ENCODE peak calls at places on chromosomes 3 and 15, in ten cellular contexts. K is tibial nerve, H is lung, N is GM13977, Y is kidney, F is mucosa of descending colon, P is stomach, S is mammary epithelial cell, E is vagina, B is left lung. J is an unnamed sample.

GRCh38 chr3:186476044-186476468 is 68.1 kb downstream of the CRYGS start:
- DNase-seq in K (no peak), H (no peak), N (peak), Y (no peak), F (no peak), P (no peak), S (peak), E (no peak), B (no peak), J (no peak)

GRCh38 chr15:93025625-93025982 is 63.4 kb downstream of the RGMA start:
- DNase-seq in K (no peak), H (no peak), N (no peak), Y (no peak), F (no peak), P (no peak), S (no peak), E (no peak), B (no peak), J (no peak)

GRCh38 chr3:194830978-194831377 is 145.3 kb downstream of the FAM43A start:
- DNase-seq in K (no peak), H (no peak), N (no peak), Y (no peak), F (no peak), P (no peak), S (no peak), E (no peak), B (no peak), J (no peak)

GRCh38 chr15:92365079-92365478 is 28.6 kb upstream of the ST8SIA2 start:
- DNase-seq in K (no peak), H (no peak), N (no peak), Y (no peak), F (no peak), P (peak), S (peak), E (no peak), B (peak), J (no peak)

GRCh38 chr3:197027151-197027895 is 2.3 kb downstream of the MELTF start:
- DNase-seq in K (no peak), H (no peak), N (peak), Y (no peak), F (no peak), P (no peak), S (peak), E (no peak), B (no peak), J (no peak)

GRCh38 chr3:184240384-184241140 is 8.2 kb downstream of the ALG3 start:
- DNase-seq in K (no peak), H (no peak), N (no peak), Y (peak), F (no peak), P (no peak), S (no peak), E (no peak), B (no peak), J (no peak)

GRCh38 chr15:34813446-34814190 is 18.3 kb upstream of the ACTC1 start:
- DNase-seq in K (no peak), H (no peak), N (no peak), Y (no peak), F (no peak), P (no peak), S (no peak), E (no peak), B (no peak), J (no peak)

GRCh38 chr3:126245811-126246727 is 65.7 kb upstream of the ALDH1L1 start:
- DNase-seq in K (peak), H (peak), N (no peak), Y (no peak), F (no peak), P (peak), S (no peak), E (no peak), B (no peak), J (no peak)

GRCh38 chr15:40421246-40422157 is 15.9 kb downstream of the IVD start:
- DNase-seq in K (peak), H (peak), N (peak), Y (peak), F (peak), P (peak), S (peak), E (no peak), B (peak), J (peak)

GRCh38 chr3:72891053-72891855 is 3.4 kb downstream of the GXYLT2 start:
- DNase-seq in K (no peak), H (no peak), N (no peak), Y (no peak), F (no peak), P (no peak), S (peak), E (no peak), B (peak), J (no peak)

GRCh38 chr3:147002721-147003120 is 397.6 kb upstream of the PLSCR5 start:
- DNase-seq in K (no peak), H (no peak), N (no peak), Y (no peak), F (no peak), P (no peak), S (no peak), E (no peak), B (no peak), J (no peak)

GRCh38 chr15:73335026-73335425 is 33.7 kb downstream of the HCN4 start:
- DNase-seq in K (no peak), H (no peak), N (no peak), Y (peak), F (no peak), P (no peak), S (no peak), E (no peak), B (no peak), J (peak)

GRCh38 chr15:101615986-101616848 is 36.0 kb downstream of the TM2D3 start:
- DNase-seq in K (no peak), H (peak), N (no peak), Y (peak), F (peak), P (peak), S (peak), E (no peak), B (peak), J (no peak)

GRCh38 chr15:28977377-28978010 is 91.7 kb downstream of the APBA2 start:
- DNase-seq in K (no peak), H (no peak), N (no peak), Y (no peak), F (no peak), P (no peak), S (peak), E (no peak), B (no peak), J (no peak)

GRCh38 chr3:195693428-195694216 is 27.2 kb upstream of the MUC20 start:
- DNase-seq in K (no peak), H (no peak), N (no peak), Y (no peak), F (no peak), P (no peak), S (no peak), E (peak), B (no peak), J (no peak)

GRCh38 chr15:45710657-45711056 is 75.8 kb downstream of the SQOR start:
- DNase-seq in K (no peak), H (no peak), N (no peak), Y (no peak), F (no peak), P (no peak), S (no peak), E (no peak), B (no peak), J (no peak)

GRCh38 chr15:45719490-45719889 is 84.7 kb downstream of the SQOR start:
- DNase-seq in K (no peak), H (no peak), N (no peak), Y (no peak), F (no peak), P (no peak), S (no peak), E (no peak), B (no peak), J (no peak)

GRCh38 chr15:45714501-45715488 is 80.0 kb downstream of the SQOR start:
- DNase-seq in K (peak), H (peak), N (no peak), Y (no peak), F (peak), P (peak), S (peak), E (no peak), B (no peak), J (no peak)

GRCh38 chr15:45720183-45720582 is 85.4 kb downstream of the SQOR start:
- DNase-seq in K (no peak), H (no peak), N (no peak), Y (no peak), F (no peak), P (no peak), S (no peak), E (no peak), B (no peak), J (no peak)

GRCh38 chr15:45715528-45715927 is 80.7 kb downstream of the SQOR start:
- DNase-seq in K (no peak), H (no peak), N (no peak), Y (no peak), F (no peak), P (no peak), S (no peak), E (no peak), B (no peak), J (no peak)
- TF ChIP-seq CTCF in K (no peak), H (no peak), N (peak), Y (no peak), F (no peak), P (no peak), S (peak), E (no peak), B (no peak), J (no peak)

GRCh38 chr15:55915876-55916567 is 77.4 kb downstream of the NEDD4 start:
- DNase-seq in K (no peak), H (no peak), N (no peak), Y (no peak), F (no peak), P (no peak), S (no peak), E (no peak), B (no peak), J (no peak)

GRCh38 chr15:55917881-55918296 is 75.5 kb downstream of the NEDD4 start:
- DNase-seq in K (no peak), H (no peak), N (peak), Y (no peak), F (no peak), P (peak), S (peak), E (no peak), B (no peak), J (no peak)

GRCh38 chr15:55916666-55917409 is 76.6 kb downstream of the NEDD4 start:
- DNase-seq in K (no peak), H (no peak), N (no peak), Y (no peak), F (no peak), P (no peak), S (peak), E (no peak), B (no peak), J (no peak)

GRCh38 chr15:55921744-55922143 is 71.7 kb downstream of the NEDD4 start:
- DNase-seq in K (no peak), H (no peak), N (no peak), Y (no peak), F (no peak), P (no peak), S (no peak), E (no peak), B (no peak), J (no peak)
- TF ChIP-seq CTCF in K (no peak), H (no peak), N (no peak), Y (no peak), F (no peak), P (no peak), S (no peak), E (no peak), B (no peak), J (no peak)

GRCh38 chr15:85005319-85005718 is 23.7 kb downstream of the PDE8A start:
- DNase-seq in K (no peak), H (no peak), N (no peak), Y (no peak), F (no peak), P (no peak), S (no peak), E (no peak), B (no peak), J (no peak)
- TF ChIP-seq CTCF in K (no peak), H (no peak), N (no peak), Y (no peak), F (no peak), P (no peak), S (no peak), E (no peak), B (no peak), J (no peak)

GRCh38 chr3:65170357-65171090 is 482.7 kb upstream of the ADAMTS9 start:
- DNase-seq in K (peak), H (peak), N (no peak), Y (peak), F (peak), P (peak), S (peak), E (no peak), B (peak), J (no peak)
- TF ChIP-seq CTCF in K (peak), H (no peak), N (no peak), Y (peak), F (no peak), P (peak), S (peak), E (no peak), B (peak), J (no peak)

DNA sequence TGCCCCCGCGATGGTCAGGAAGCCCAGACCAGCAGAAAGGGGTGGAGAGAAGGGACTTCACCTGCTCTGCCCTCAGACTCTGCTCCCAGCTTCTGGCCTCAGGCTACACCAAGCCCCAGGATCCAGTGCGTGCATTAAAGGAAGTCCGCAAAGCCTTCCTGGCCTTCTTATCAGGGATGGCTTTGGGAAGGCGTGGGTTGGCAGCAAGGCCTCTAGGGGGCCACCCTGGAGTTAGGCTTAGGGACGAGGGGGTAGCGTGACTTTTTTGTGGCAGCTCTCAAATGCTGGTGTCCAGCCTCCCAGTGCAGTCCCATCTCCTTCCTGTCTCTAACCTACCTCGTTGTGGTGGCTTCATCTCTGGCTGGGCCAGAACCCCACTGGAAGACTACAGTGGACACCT is 18.9 kb upstream of the RPL29 start:
- DNase-seq in K (no peak), H (no peak), N (no peak), Y (no peak), F (no peak), P (no peak), S (no peak), E (no peak), B (no peak), J (no peak)
- TF ChIP-seq CTCF in K (no peak), H (no peak), N (no peak), Y (no peak), F (no peak), P (no peak), S (peak), E (no peak), B (no peak), J (peak)

GRCh38 chr3:122946185-122946584 is 81.4 kb downstream of the SEMA5B start:
- DNase-seq in K (no peak), H (no peak), N (no peak), Y (no peak), F (no peak), P (no peak), S (no peak), E (no peak), B (no peak), J (no peak)

GRCh38 chr3:122947621-122948202 is 79.9 kb downstream of the SEMA5B start:
- DNase-seq in K (no peak), H (no peak), N (no peak), Y (no peak), F (no peak), P (no peak), S (no peak), E (no peak), B (no peak), J (no peak)

GRCh38 chr3:122945230-122945629 is 82.3 kb downstream of the SEMA5B start:
- DNase-seq in K (no peak), H (no peak), N (no peak), Y (no peak), F (no peak), P (no peak), S (no peak), E (no peak), B (no peak), J (no peak)

GRCh38 chr3:122947086-122947611 is 80.4 kb downstream of the SEMA5B start:
- DNase-seq in K (no peak), H (no peak), N (no peak), Y (no peak), F (no peak), P (no peak), S (no peak), E (no peak), B (no peak), J (no peak)

GRCh38 chr3:122948398-122948797 is 79.2 kb downstream of the SEMA5B start:
- DNase-seq in K (no peak), H (no peak), N (no peak), Y (no peak), F (no peak), P (no peak), S (no peak), E (no peak), B (no peak), J (no peak)
- TF ChIP-seq CTCF in K (no peak), H (no peak), N (peak), Y (no peak), F (no peak), P (no peak), S (no peak), E (no peak), B (no peak), J (no peak)

DNA sequence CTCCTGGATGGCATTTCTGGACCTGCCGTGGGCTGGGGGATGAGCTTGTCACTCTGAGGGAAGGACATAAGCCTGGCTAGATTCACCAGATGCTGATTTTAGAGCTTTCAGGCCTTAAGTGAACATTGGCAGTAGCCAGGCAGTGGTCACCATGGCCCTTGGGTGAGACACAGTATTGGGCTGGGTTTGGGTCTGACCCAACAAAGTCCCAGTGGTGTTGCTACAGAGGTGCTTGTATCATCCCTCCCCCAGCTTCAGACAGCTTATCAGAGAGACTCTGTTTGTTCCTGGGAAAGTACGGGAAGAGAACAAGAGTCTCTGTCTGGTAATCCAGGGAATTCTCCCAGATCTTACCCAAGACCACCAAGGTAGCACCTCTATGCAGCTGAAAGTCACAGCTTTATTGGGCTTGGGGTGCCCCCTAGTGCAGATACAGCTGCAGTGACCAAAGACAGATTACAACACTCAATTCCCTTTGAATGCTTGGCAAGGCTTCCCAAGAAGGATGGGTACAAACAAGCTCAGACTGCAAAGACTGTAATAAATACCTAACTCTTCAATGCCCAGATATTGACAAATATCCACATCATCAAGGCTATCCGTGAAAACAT is 9.8 kb upstream of the RUVBL1 start:
- DNase-seq in K (no peak), H (no peak), N (no peak), Y (no peak), F (peak), P (no peak), S (peak), E (no peak), B (no peak), J (no peak)
- TF ChIP-seq CTCF in K (peak), H (peak), N (peak), Y (peak), F (peak), P (peak), S (peak), E (no peak), B (peak), J (peak)